ENCODE peak calls at places on chromosomes 13 and 19, in four cellular contexts. H is glutamatergic neuron, J is AG09319, L is COR-L47. O is an unnamed sample.
A peak's percentile ranks its signal among the peaks of the same experiment; 100 is the strongest.

GRCh38 chr13:87792878-87793277 is 121.7 kb downstream of the SLITRK5 start:
- DNase-seq in H (no peak), J (no peak), L (no peak), O (peak; percentile 5)

GRCh38 chr19:41619018-41619571 is 7.8 kb downstream of the CEACAM4 start:
- DNase-seq in H (no peak), J (no peak), L (no peak), O (no peak)

GRCh38 chr19:49983645-49984229 is 22.8 kb upstream of the SIGLEC11 start:
- DNase-seq in H (peak; percentile 67), J (peak; percentile 7), L (peak; percentile 47), O (peak; percentile 54)

GRCh38 chr19:39843919-39844793 is 2.0 kb downstream of the FBL start:
- DNase-seq in H (no peak), J (peak; percentile 18), L (peak; percentile 11), O (peak; percentile 41)

GRCh38 chr19:35120492-35120891 is 4.9 kb downstream of the FXYD3 start:
- DNase-seq in H (no peak), J (peak; percentile 70), L (peak; percentile 77), O (peak; percentile 89)

GRCh38 chr19:48341006-48341405 is 15.7 kb downstream of the EMP3 start:
- DNase-seq in H (no peak), J (no peak), L (peak; percentile 49), O (no peak)

GRCh38 chr19:55447421-55448174 is 4.5 kb upstream of the SHISA7 start:
- DNase-seq in H (peak; percentile 52), J (no peak), L (peak; percentile 79), O (peak; percentile 54)

GRCh38 chr19:17394891-17395415 is 957 bp upstream of the CCDC194 start:
- DNase-seq in H (peak; percentile 77), J (no peak), L (no peak), O (peak; percentile 53)

GRCh38 chr13:102597029-102598015 is 536 bp downstream of the TPP2 start:
- DNase-seq in H (peak; percentile 47), J (peak; percentile 18), L (no peak), O (peak; percentile 51)

GRCh38 chr13:46062190-46062589 is 9.6 kb upstream of the ZC3H13 start:
- DNase-seq in H (no peak), J (no peak), L (no peak), O (no peak)